ENCODE peak calls at places on chromosomes 5 and 9, in six cellular contexts. K is MM.1S, W is fibroblast of lung, O is aorta, R is astrocyte, J is spleen. M is an unnamed sample.

GRCh38 chr5:171317225-171317624 is 8.2 kb downstream of the TLX3 start:
- DNase-seq in K (no peak), W (no peak), O (no peak), R (no peak), J (no peak), M (no peak)

GRCh38 chr9:4055055-4055454 is 244.8 kb downstream of the GLIS3 start:
- DNase-seq in K (peak; percentile 4), W (no peak), O (no peak), R (peak; percentile 18), J (no peak), M (no peak)

GRCh38 chr5:8730194-8730593 is 815.7 kb downstream of the SEMA5A start:
- DNase-seq in K (no peak), W (peak; percentile 55), O (no peak), R (peak; percentile 82), J (no peak), M (no peak)

GRCh38 chr5:142330026-142330425 is 5.2 kb upstream of the SPRY4 start:
- DNase-seq in K (no peak), W (no peak), O (no peak), R (no peak), J (no peak), M (no peak)

GRCh38 chr9:85258823-85259370 is 482.9 kb downstream of the AGTPBP1 start:
- DNase-seq in K (peak; percentile 82), W (peak; percentile 17), O (peak; percentile 65), R (peak; percentile 64), J (no peak), M (no peak)

GRCh38 chr5:143065185-143065584 is 295.0 kb downstream of the ARHGAP26 start:
- DNase-seq in K (no peak), W (peak; percentile 97), O (no peak), R (peak; percentile 69), J (no peak), M (no peak)

GRCh38 chr5:128121679-128122078 is 38.1 kb downstream of the SLC12A2 start:
- DNase-seq in K (no peak), W (no peak), O (no peak), R (no peak), J (no peak), M (no peak)

GRCh38 chr9:69671904-69672827 is at the start of gene APBA1:
- DNase-seq in K (peak; percentile 24), W (peak; percentile 55), O (peak; percentile 79), R (peak; percentile 46), J (peak; percentile 86), M (peak; percentile 42)

GRCh38 chr5:176674799-176675198 is 27.5 kb downstream of the TSPAN17 start:
- DNase-seq in K (no peak), W (no peak), O (no peak), R (no peak), J (no peak), M (no peak)

GRCh38 chr9:97807681-97808080 is 45.3 kb upstream of the FOXE1 start:
- DNase-seq in K (no peak), W (no peak), O (no peak), R (no peak), J (no peak), M (no peak)

GRCh38 chr9:93132287-93132927 is 1.6 kb downstream of the NINJ1 start:
- DNase-seq in K (no peak), W (peak; percentile 64), O (peak; percentile 87), R (peak; percentile 52), J (peak; percentile 84), M (no peak)

GRCh38 chr9:93207326-93207814 is 23.4 kb downstream of the WNK2 start:
- DNase-seq in K (no peak), W (peak; percentile 51), O (peak; percentile 80), R (peak; percentile 51), J (peak; percentile 71), M (no peak)

GRCh38 chr5:143586781-143587362 is 183.4 kb upstream of the NR3C1 start:
- DNase-seq in K (no peak), W (no peak), O (no peak), R (no peak), J (no peak), M (no peak)

GRCh38 chr9:113844466-113844865 is 31.6 kb upstream of the ZNF618 start:
- DNase-seq in K (no peak), W (peak; percentile 7), O (no peak), R (no peak), J (no peak), M (no peak)

GRCh38 chr9:21974542-21975409 is 19.4 kb downstream of the CDKN2A start:
- DNase-seq in K (no peak), W (no peak), O (no peak), R (peak; percentile 56), J (peak; percentile 83), M (peak; percentile 22)

GRCh38 chr5:109740329-109740728 is 50.6 kb downstream of the MAN2A1 start:
- DNase-seq in K (peak; percentile 55), W (no peak), O (no peak), R (peak; percentile 58), J (no peak), M (no peak)

GRCh38 chr9:88387733-88388202 is 476 bp upstream of the SPIN1 start:
- DNase-seq in K (no peak), W (peak; percentile 59), O (peak; percentile 73), R (peak; percentile 45), J (peak; percentile 89), M (peak; percentile 67)

GRCh38 chr5:79728396-79728795 is 38.8 kb downstream of the CMYA5 start:
- DNase-seq in K (no peak), W (no peak), O (no peak), R (no peak), J (no peak), M (no peak)

GRCh38 chr5:5165541-5166002 is 25.4 kb downstream of the ADAMTS16 start:
- DNase-seq in K (no peak), W (no peak), O (no peak), R (peak; percentile 60), J (no peak), M (no peak)

GRCh38 chr5:127909078-127909477 is 174.5 kb upstream of the SLC12A2 start:
- DNase-seq in K (peak; percentile 74), W (peak; percentile 68), O (no peak), R (peak; percentile 36), J (no peak), M (no peak)

GRCh38 chr9:116152941-116153764 is 438 bp upstream of the PAPPA start:
- DNase-seq in K (no peak), W (peak; percentile 92), O (no peak), R (peak; percentile 52), J (no peak), M (no peak)

GRCh38 chr5:132050661-132051371 is 9.6 kb upstream of the IL3 start:
- DNase-seq in K (no peak), W (no peak), O (peak; percentile 20), R (no peak), J (no peak), M (no peak)

GRCh38 chr5:143404416-143405062 is 1.1 kb upstream of the NR3C1 start:
- DNase-seq in K (peak; percentile 83), W (peak; percentile 97), O (peak; percentile 90), R (peak; percentile 84), J (peak; percentile 92), M (peak; percentile 64)

GRCh38 chr9:127987103-127987614 is 6.4 kb upstream of the EEIG1 start:
- DNase-seq in K (no peak), W (no peak), O (no peak), R (peak; percentile 53), J (no peak), M (no peak)

GRCh38 chr9:84897362-84898094 is 228.0 kb downstream of the NTRK2 start:
- DNase-seq in K (no peak), W (no peak), O (no peak), R (no peak), J (no peak), M (no peak)

GRCh38 chr9:35845824-35846771 is 17.1 kb downstream of the TMEM8B start:
- DNase-seq in K (no peak), W (no peak), O (no peak), R (no peak), J (peak; percentile 82), M (no peak)

GRCh38 chr9:102225806-102226441 is 487.5 kb upstream of the GRIN3A start:
- DNase-seq in K (no peak), W (no peak), O (no peak), R (no peak), J (no peak), M (no peak)

GRCh38 chr5:151483176-151483575 is 35.8 kb downstream of the SLC36A1 start:
- DNase-seq in K (no peak), W (peak; percentile 57), O (no peak), R (no peak), J (no peak), M (no peak)

GRCh38 chr5:176406436-176407052 is 9.8 kb downstream of the CLTB start:
- DNase-seq in K (peak; percentile 92), W (no peak), O (no peak), R (no peak), J (peak; percentile 48), M (no peak)

DNA sequence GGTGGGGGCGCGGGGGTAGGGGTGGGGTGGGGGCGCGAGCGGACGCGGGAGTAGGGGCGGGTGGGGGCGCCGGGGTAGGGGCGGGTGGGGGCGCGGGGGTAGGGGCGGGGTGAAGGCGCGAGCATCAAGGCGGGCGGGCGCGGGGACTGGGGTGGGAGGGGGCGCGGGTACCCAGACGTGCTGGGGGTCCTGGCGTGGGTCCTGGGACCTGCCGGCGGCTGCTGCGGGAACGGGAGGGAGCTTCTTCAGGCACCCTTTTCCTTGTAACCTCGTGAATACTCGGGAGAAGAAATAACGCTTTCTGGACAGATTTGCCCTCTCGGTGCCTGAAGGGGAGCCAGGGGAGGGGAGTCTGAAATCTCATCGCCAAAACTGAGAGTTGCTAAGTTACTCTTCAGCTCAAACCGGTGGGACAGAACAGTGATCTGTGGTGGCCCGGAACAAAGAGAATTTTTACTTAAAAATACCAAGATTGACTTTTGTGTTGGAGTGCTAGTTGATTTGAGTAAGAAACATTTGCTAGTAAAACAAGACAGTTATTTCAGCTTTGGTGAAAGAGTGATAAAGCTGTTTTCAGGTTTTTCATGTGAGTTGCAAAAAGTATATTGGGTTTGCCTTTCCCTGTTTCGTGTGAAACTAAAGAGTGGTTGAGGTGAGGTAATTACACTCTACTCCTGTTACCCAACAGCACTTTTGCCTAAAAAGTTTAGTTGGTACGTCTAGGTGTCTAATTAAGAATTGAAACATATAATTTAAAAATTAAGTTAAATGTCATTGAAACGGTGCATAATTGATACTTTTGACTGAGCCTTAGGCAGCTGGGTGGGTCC is 638 bp downstream of the PLEKHG4B start:
- DNase-seq in K (no peak), W (peak; percentile 2), O (no peak), R (no peak), J (no peak), M (no peak)
- H3K4me3 ChIP-seq in K (no peak overlapping the region), W (no peak overlapping the region), O (no peak overlapping the region), R (peak overlapping the region; percentile 47), J (no peak overlapping the region), M (no peak overlapping the region)

GRCh38 chr9:82124090-82124489 is 135.5 kb downstream of the SPATA31D1 start:
- DNase-seq in K (no peak), W (peak; percentile 47), O (no peak), R (peak; percentile 88), J (no peak), M (no peak)
- H3K27ac ChIP-seq in K (no peak overlapping the region), W (no peak overlapping the region), O (no peak overlapping the region), R (no peak overlapping the region), J (no peak overlapping the region), M (no peak overlapping the region)

DNA sequence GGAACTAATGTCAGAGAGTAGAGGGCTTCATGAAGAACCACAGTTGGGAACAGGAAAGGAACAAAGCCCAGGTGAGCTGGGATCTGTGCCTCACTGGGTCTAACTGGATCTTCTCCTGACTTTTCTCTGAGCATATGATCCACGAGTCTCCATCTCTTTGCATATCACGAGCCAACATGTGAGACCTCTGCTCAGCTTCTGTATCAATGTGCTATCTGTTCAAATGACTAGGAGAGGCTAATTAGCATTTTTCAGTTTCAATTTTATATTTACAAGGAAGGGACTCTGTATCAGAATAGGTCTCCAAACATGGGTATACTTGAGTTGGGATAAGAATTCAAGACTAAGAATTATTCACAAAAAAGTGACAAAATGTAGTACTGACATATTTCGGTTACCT is 73.8 kb upstream of the SGCD start:
- DNase-seq in K (no peak), W (no peak), O (no peak), R (no peak), J (no peak), M (no peak)
- H3K4me3 ChIP-seq in K (no peak overlapping the region), W (no peak overlapping the region), O (no peak overlapping the region), R (no peak overlapping the region), J (no peak overlapping the region), M (no peak overlapping the region)

GRCh38 chr5:67520161-67520886 is 323.7 kb upstream of the CD180 start:
- DNase-seq in K (no peak), W (no peak), O (no peak), R (no peak), J (no peak), M (no peak)
- H3K27ac ChIP-seq in K (no peak overlapping the region), W (no peak overlapping the region), O (no peak overlapping the region), R (no peak overlapping the region), J (no peak overlapping the region), M (no peak overlapping the region)